ENCODE peak calls at places on chromosomes 3 and 15, in ten cellular contexts. One of them, this sample, is unnamed. For H3K4me1, the result is how much of the 10 kb centered on the place peaks cover.

GRCh38 chr3:10550705-10551104 is 45.3 kb upstream of the ATP2B2 start:
- DNase-seq in BE2C: no peak
- DNase-seq in A549: no peak
- DNase-seq in uterus: no peak
- DNase-seq in IMR-90: no peak
- DNase-seq in tibial artery: no peak
- DNase-seq in upper lobe of right lung: peak
- DNase-seq in CD8-positive, alpha-beta T cell: no peak
- DNase-seq in small intestine: no peak
- DNase-seq in sigmoid colon: peak
- DNase-seq in this sample: no peak

GRCh38 chr3:24254649-24255048 is 240.0 kb downstream of the THRB start:
- DNase-seq in BE2C: no peak
- DNase-seq in A549: no peak
- DNase-seq in uterus: no peak
- DNase-seq in IMR-90: peak
- DNase-seq in tibial artery: no peak
- DNase-seq in upper lobe of right lung: no peak
- DNase-seq in CD8-positive, alpha-beta T cell: no peak
- DNase-seq in small intestine: no peak
- DNase-seq in sigmoid colon: no peak
- DNase-seq in this sample: no peak

GRCh38 chr3:77707271-77707670 is 667.4 kb downstream of the ROBO2 start:
- DNase-seq in BE2C: no peak
- DNase-seq in A549: no peak
- DNase-seq in uterus: no peak
- DNase-seq in IMR-90: no peak
- DNase-seq in tibial artery: no peak
- DNase-seq in upper lobe of right lung: no peak
- DNase-seq in CD8-positive, alpha-beta T cell: no peak
- DNase-seq in small intestine: no peak
- DNase-seq in sigmoid colon: no peak
- DNase-seq in this sample: no peak

GRCh38 chr15:78921517-78921916 is 23.3 kb downstream of the CTSH start:
- DNase-seq in BE2C: no peak
- DNase-seq in A549: no peak
- DNase-seq in uterus: no peak
- DNase-seq in IMR-90: no peak
- DNase-seq in tibial artery: no peak
- DNase-seq in upper lobe of right lung: no peak
- DNase-seq in CD8-positive, alpha-beta T cell: no peak
- DNase-seq in small intestine: no peak
- DNase-seq in sigmoid colon: no peak
- DNase-seq in this sample: no peak

GRCh38 chr15:29034593-29035364 is 149.0 kb downstream of the APBA2 start:
- DNase-seq in BE2C: no peak
- DNase-seq in A549: no peak
- DNase-seq in uterus: no peak
- DNase-seq in IMR-90: no peak
- DNase-seq in tibial artery: no peak
- DNase-seq in upper lobe of right lung: no peak
- DNase-seq in CD8-positive, alpha-beta T cell: no peak
- DNase-seq in small intestine: no peak
- DNase-seq in sigmoid colon: no peak
- DNase-seq in this sample: no peak

GRCh38 chr3:194099215-194099614 is 36.7 kb upstream of the HES1 start:
- DNase-seq in BE2C: no peak
- DNase-seq in A549: no peak
- DNase-seq in uterus: no peak
- DNase-seq in IMR-90: no peak
- DNase-seq in tibial artery: no peak
- DNase-seq in upper lobe of right lung: no peak
- DNase-seq in CD8-positive, alpha-beta T cell: no peak
- DNase-seq in small intestine: no peak
- DNase-seq in sigmoid colon: no peak
- DNase-seq in this sample: no peak

GRCh38 chr15:101613130-101614000 is 38.8 kb downstream of the TM2D3 start:
- DNase-seq in BE2C: peak
- DNase-seq in A549: no peak
- DNase-seq in uterus: peak
- DNase-seq in IMR-90: peak
- DNase-seq in tibial artery: peak
- DNase-seq in upper lobe of right lung: no peak
- DNase-seq in CD8-positive, alpha-beta T cell: no peak
- DNase-seq in small intestine: peak
- DNase-seq in sigmoid colon: peak
- DNase-seq in this sample: peak

GRCh38 chr3:69115731-69116130 is 6.7 kb downstream of the LMOD3 start:
- DNase-seq in BE2C: no peak
- DNase-seq in A549: no peak
- DNase-seq in uterus: no peak
- DNase-seq in IMR-90: peak
- DNase-seq in tibial artery: no peak
- DNase-seq in upper lobe of right lung: no peak
- DNase-seq in CD8-positive, alpha-beta T cell: no peak
- DNase-seq in small intestine: no peak
- DNase-seq in sigmoid colon: no peak
- DNase-seq in this sample: no peak

GRCh38 chr15:67433495-67434099 is 87.3 kb upstream of the C15orf61 start:
- DNase-seq in BE2C: peak
- DNase-seq in A549: peak
- DNase-seq in uterus: peak
- DNase-seq in IMR-90: peak
- DNase-seq in tibial artery: peak
- DNase-seq in upper lobe of right lung: no peak
- DNase-seq in CD8-positive, alpha-beta T cell: no peak
- DNase-seq in small intestine: peak
- DNase-seq in sigmoid colon: peak
- DNase-seq in this sample: peak

GRCh38 chr3:183513046-183513706 is 42.3 kb downstream of the KLHL6 start:
- DNase-seq in BE2C: no peak
- DNase-seq in A549: no peak
- DNase-seq in uterus: no peak
- DNase-seq in IMR-90: no peak
- DNase-seq in tibial artery: no peak
- DNase-seq in upper lobe of right lung: no peak
- DNase-seq in CD8-positive, alpha-beta T cell: peak
- DNase-seq in small intestine: no peak
- DNase-seq in sigmoid colon: no peak
- DNase-seq in this sample: peak

DNA sequence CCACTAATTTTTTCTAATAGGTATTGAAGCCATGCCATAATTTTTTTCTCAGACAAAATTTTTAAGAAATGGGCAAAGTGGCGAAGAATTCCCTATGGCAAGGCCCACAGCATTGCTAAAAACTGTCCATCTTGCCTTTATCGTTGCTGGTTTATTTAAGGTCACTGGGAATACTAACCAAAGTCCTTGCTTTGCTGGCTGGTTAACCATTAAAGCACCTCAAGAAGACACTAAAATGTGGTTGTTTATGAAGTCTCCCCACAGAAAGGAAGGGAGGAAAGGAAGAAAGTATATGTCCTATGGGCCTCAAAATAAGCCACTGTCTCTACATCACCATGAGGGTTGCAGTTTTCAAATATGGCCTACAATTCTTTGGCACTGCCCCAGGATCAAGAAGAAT is 13.3 kb downstream of the SH3BP5 start:
- DNase-seq in BE2C: no peak
- DNase-seq in A549: no peak
- DNase-seq in uterus: no peak
- DNase-seq in IMR-90: no peak
- DNase-seq in tibial artery: no peak
- DNase-seq in upper lobe of right lung: no peak
- DNase-seq in CD8-positive, alpha-beta T cell: no peak
- DNase-seq in small intestine: no peak
- DNase-seq in sigmoid colon: no peak
- DNase-seq in this sample: no peak
- H3K4me1 ChIP-seq in BE2C: under half
- H3K4me1 ChIP-seq in A549: under half
- H3K4me1 ChIP-seq in uterus: under half
- H3K4me1 ChIP-seq in IMR-90: under half
- H3K4me1 ChIP-seq in tibial artery: half or more
- H3K4me1 ChIP-seq in upper lobe of right lung: half or more
- H3K4me1 ChIP-seq in CD8-positive, alpha-beta T cell: under half
- H3K4me1 ChIP-seq in small intestine: under half
- H3K4me1 ChIP-seq in sigmoid colon: under half
- H3K4me1 ChIP-seq in this sample: under half

DNA sequence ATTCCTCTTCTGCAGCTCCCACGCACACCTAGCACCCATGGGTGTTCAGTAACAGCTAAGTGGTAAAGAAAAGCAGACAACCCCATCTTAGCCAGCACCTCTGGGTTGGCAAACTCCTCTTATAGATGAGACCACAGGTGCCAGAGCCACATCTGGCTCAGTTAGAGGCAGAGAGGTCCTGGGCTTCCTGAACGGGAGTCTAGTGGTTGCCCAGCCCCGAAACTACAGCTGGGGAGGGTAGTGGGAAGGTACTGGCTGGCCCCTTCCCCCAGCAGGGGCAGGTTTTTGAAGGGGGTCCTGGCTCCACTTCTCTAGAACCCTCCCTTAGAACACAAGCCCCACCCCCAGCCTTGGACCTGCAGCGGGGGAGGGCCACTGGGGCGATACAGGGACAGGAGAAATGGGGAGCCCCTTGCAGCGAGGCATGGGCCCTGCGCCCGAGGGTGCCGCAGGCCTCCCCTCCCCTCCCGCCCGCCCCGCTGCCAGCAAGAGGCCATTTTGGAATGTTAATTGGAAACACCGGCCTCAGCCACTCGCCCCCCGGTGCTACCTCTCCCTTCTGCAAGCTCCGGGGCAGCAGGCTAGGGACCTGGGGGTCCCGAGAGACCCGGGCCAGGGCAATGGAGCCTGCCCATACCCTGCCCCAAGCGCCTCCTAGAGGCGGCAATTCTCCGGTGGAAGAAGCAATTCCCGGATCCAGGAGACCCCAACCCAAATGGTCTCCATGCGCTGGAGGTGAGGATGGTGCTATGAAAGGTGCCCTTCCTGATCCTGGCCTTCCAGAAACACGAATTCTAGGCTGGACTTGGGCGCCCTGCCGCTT is 1.5 kb downstream of the DUSP7 start:
- DNase-seq in BE2C: peak
- DNase-seq in A549: no peak
- DNase-seq in uterus: peak
- DNase-seq in IMR-90: peak
- DNase-seq in tibial artery: no peak
- DNase-seq in upper lobe of right lung: no peak
- DNase-seq in CD8-positive, alpha-beta T cell: no peak
- DNase-seq in small intestine: no peak
- DNase-seq in sigmoid colon: no peak
- DNase-seq in this sample: peak
- H3K4me1 ChIP-seq in BE2C: under half
- H3K4me1 ChIP-seq in A549: under half
- H3K4me1 ChIP-seq in uterus: under half
- H3K4me1 ChIP-seq in IMR-90: under half
- H3K4me1 ChIP-seq in tibial artery: half or more
- H3K4me1 ChIP-seq in upper lobe of right lung: under half
- H3K4me1 ChIP-seq in CD8-positive, alpha-beta T cell: half or more
- H3K4me1 ChIP-seq in small intestine: under half
- H3K4me1 ChIP-seq in sigmoid colon: under half
- H3K4me1 ChIP-seq in this sample: under half

DNA sequence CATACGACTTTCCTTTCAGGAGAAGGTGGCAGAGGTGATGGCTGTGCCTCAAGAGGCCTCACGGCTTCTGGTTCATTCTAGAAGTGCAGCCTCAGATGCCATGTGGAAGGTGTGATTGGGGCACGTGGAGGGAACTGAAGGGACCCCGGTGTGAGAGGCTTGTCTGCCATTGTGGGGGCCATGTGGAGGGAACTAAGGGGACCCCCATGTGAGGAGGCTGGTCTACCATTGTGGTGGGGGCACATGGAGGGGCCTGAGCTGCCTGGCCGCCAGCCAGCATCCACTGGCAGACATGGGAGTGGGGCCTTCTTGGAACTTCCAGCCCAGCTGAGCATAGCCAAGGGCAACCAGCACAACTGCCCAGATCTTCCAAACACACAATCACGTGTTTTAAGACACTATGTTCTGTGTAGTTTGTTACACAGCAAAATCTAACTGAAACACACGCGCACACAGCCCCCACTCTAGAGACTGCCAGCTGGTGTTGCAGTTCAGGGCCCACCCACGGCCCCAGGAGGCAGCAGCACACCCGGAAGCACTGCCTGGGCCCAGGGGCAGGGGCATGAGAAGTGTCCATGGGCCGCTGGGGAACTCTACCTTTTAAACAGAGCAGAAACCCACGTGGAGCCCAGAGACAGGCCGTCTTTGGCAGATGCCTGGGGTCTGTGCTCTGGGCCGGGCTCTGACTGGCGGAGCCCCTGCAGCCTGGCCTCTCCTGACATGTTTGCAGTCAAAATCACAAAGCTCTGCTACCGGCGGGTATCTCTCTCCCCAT is 66.8 kb downstream of the IQSEC1 start:
- DNase-seq in BE2C: no peak
- DNase-seq in A549: no peak
- DNase-seq in uterus: no peak
- DNase-seq in IMR-90: no peak
- DNase-seq in tibial artery: no peak
- DNase-seq in upper lobe of right lung: no peak
- DNase-seq in CD8-positive, alpha-beta T cell: no peak
- DNase-seq in small intestine: no peak
- DNase-seq in sigmoid colon: peak
- DNase-seq in this sample: no peak
- H3K4me1 ChIP-seq in BE2C: under half
- H3K4me1 ChIP-seq in A549: under half
- H3K4me1 ChIP-seq in uterus: under half
- H3K4me1 ChIP-seq in IMR-90: under half
- H3K4me1 ChIP-seq in tibial artery: under half
- H3K4me1 ChIP-seq in upper lobe of right lung: under half
- H3K4me1 ChIP-seq in CD8-positive, alpha-beta T cell: half or more
- H3K4me1 ChIP-seq in small intestine: under half
- H3K4me1 ChIP-seq in sigmoid colon: under half
- H3K4me1 ChIP-seq in this sample: under half

DNA sequence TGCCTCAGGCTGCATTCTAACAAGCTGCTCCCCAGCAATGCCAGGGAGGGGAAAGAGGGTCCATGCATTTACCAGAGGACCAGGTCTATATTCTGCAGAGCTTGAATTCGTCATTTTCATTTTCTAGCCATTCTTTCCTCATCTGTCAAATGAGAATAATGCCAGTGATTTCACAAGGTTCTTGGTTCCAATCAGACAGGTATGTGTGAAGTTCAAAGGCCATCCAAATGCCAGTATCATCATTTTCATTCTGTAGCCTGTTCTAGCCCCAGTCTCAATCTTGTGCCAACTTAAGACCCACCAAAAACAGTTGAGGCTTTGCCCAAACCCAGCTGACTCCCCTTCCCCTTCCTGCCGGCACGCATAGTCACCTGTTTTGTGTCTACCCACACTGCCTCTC is 112.7 kb downstream of the IQSEC1 start:
- DNase-seq in BE2C: no peak
- DNase-seq in A549: no peak
- DNase-seq in uterus: no peak
- DNase-seq in IMR-90: no peak
- DNase-seq in tibial artery: no peak
- DNase-seq in upper lobe of right lung: no peak
- DNase-seq in CD8-positive, alpha-beta T cell: no peak
- DNase-seq in small intestine: no peak
- DNase-seq in sigmoid colon: no peak
- DNase-seq in this sample: no peak
- H3K4me1 ChIP-seq in BE2C: under half
- H3K4me1 ChIP-seq in A549: under half
- H3K4me1 ChIP-seq in uterus: under half
- H3K4me1 ChIP-seq in IMR-90: under half
- H3K4me1 ChIP-seq in tibial artery: half or more
- H3K4me1 ChIP-seq in upper lobe of right lung: half or more
- H3K4me1 ChIP-seq in CD8-positive, alpha-beta T cell: half or more
- H3K4me1 ChIP-seq in small intestine: under half
- H3K4me1 ChIP-seq in sigmoid colon: half or more
- H3K4me1 ChIP-seq in this sample: under half

GRCh38 chr3:147404800-147405551 is 1.4 kb downstream of the ZIC4 start:
- DNase-seq in BE2C: no peak
- DNase-seq in A549: no peak
- DNase-seq in uterus: no peak
- DNase-seq in IMR-90: no peak
- DNase-seq in tibial artery: no peak
- DNase-seq in upper lobe of right lung: no peak
- DNase-seq in CD8-positive, alpha-beta T cell: no peak
- DNase-seq in small intestine: no peak
- DNase-seq in sigmoid colon: no peak
- DNase-seq in this sample: no peak
- H3K4me1 ChIP-seq in BE2C: under half
- H3K4me1 ChIP-seq in A549: under half
- H3K4me1 ChIP-seq in uterus: under half
- H3K4me1 ChIP-seq in IMR-90: under half
- H3K4me1 ChIP-seq in tibial artery: under half
- H3K4me1 ChIP-seq in upper lobe of right lung: under half
- H3K4me1 ChIP-seq in CD8-positive, alpha-beta T cell: under half
- H3K4me1 ChIP-seq in small intestine: under half
- H3K4me1 ChIP-seq in sigmoid colon: under half
- H3K4me1 ChIP-seq in this sample: under half